ENCODE peak calls at places on chromosomes 5 and 9, in six cellular contexts. X, E, L, Q, H and A are unnamed samples.

GRCh38 chr5:776862-777711 is 7.4 kb downstream of the ZDHHC11B start:
- DNase-seq in X (no peak), E (peak), L (no peak), Q (no peak), H (no peak), A (peak)

GRCh38 chr5:1725641-1726468 is 73.8 kb downstream of the MRPL36 start:
- DNase-seq in X (no peak), E (no peak), L (no peak), Q (no peak), H (no peak), A (no peak)

GRCh38 chr5:149860801-149861322 is 83.7 kb downstream of the PDE6A start:
- DNase-seq in X (no peak), E (no peak), L (no peak), Q (no peak), H (no peak), A (peak)

GRCh38 chr9:77977210-77977611 is 54.4 kb downstream of the GNAQ start:
- DNase-seq in X (peak), E (peak), L (peak), Q (peak), H (no peak), A (peak)

GRCh38 chr9:92242115-92242778 is 51.2 kb downstream of the IARS1 start:
- DNase-seq in X (peak), E (peak), L (no peak), Q (no peak), H (no peak), A (peak)

GRCh38 chr9:83013867-83014605 is 48.9 kb downstream of the RASEF start:
- DNase-seq in X (peak), E (no peak), L (no peak), Q (no peak), H (peak), A (peak)

GRCh38 chr9:113966394-113966793 is 90.3 kb downstream of the ZNF618 start:
- DNase-seq in X (no peak), E (no peak), L (no peak), Q (no peak), H (no peak), A (no peak)

GRCh38 chr5:173963867-173964429 is 25.0 kb upstream of the C5orf47 start:
- DNase-seq in X (no peak), E (no peak), L (no peak), Q (no peak), H (no peak), A (no peak)

GRCh38 chr5:180026320-180026719 is 45.2 kb downstream of the RNF130 start:
- DNase-seq in X (peak), E (no peak), L (no peak), Q (no peak), H (no peak), A (peak)

GRCh38 chr9:124202447-124202971 is 55.2 kb upstream of the NEK6 start:
- DNase-seq in X (no peak), E (no peak), L (no peak), Q (peak), H (no peak), A (no peak)

GRCh38 chr9:93041108-93041802 is 17.2 kb upstream of the SUSD3 start:
- DNase-seq in X (no peak), E (no peak), L (peak), Q (no peak), H (no peak), A (peak)

GRCh38 chr5:12952409-12952808 is 992.1 kb downstream of the DNAH5 start:
- DNase-seq in X (no peak), E (no peak), L (no peak), Q (no peak), H (no peak), A (no peak)

GRCh38 chr5:1227669-1228068 is 2.5 kb downstream of the SLC6A18 start:
- DNase-seq in X (no peak), E (no peak), L (no peak), Q (no peak), H (peak), A (peak)

GRCh38 chr9:79962836-79963235 is 391.1 kb downstream of the TLE4 start:
- DNase-seq in X (no peak), E (no peak), L (no peak), Q (no peak), H (no peak), A (no peak)

GRCh38 chr9:35618854-35619799 is 914 bp upstream of the CD72 start:
- DNase-seq in X (no peak), E (no peak), L (no peak), Q (peak), H (no peak), A (no peak)

GRCh38 chr5:66674802-66675201 is 78.6 kb downstream of the MAST4 start:
- DNase-seq in X (no peak), E (no peak), L (no peak), Q (no peak), H (no peak), A (no peak)

GRCh38 chr5:74296685-74297084 is 343.8 kb downstream of the ENC1 start:
- DNase-seq in X (peak), E (no peak), L (no peak), Q (no peak), H (no peak), A (peak)

GRCh38 chr9:36488322-36488838 is 84.3 kb upstream of the MELK start:
- DNase-seq in X (no peak), E (no peak), L (no peak), Q (no peak), H (no peak), A (no peak)

GRCh38 chr9:134442486-134443168 is 116.4 kb downstream of the RXRA start:
- DNase-seq in X (no peak), E (no peak), L (no peak), Q (no peak), H (no peak), A (peak)

GRCh38 chr5:150148408-150148927 is 7.2 kb downstream of the PDGFRB start:
- DNase-seq in X (no peak), E (no peak), L (no peak), Q (no peak), H (no peak), A (peak)

GRCh38 chr9:123111977-123112869 is 78.8 kb downstream of the GPR21 start:
- DNase-seq in X (peak), E (no peak), L (no peak), Q (no peak), H (no peak), A (no peak)

GRCh38 chr5:176737001-176737745 is 73.2 kb upstream of the UNC5A start:
- DNase-seq in X (no peak), E (peak), L (no peak), Q (no peak), H (no peak), A (no peak)

GRCh38 chr5:120479066-120479465 is 15.0 kb downstream of the PRR16 start:
- DNase-seq in X (no peak), E (no peak), L (no peak), Q (no peak), H (no peak), A (peak)

GRCh38 chr9:35341021-35341420 is 148.9 kb upstream of the RUSC2 start:
- DNase-seq in X (no peak), E (no peak), L (no peak), Q (no peak), H (no peak), A (no peak)

GRCh38 chr9:130237071-130237470 is 28.5 kb upstream of the HMCN2 start:
- DNase-seq in X (no peak), E (no peak), L (no peak), Q (no peak), H (no peak), A (no peak)

GRCh38 chr9:136795027-136795402 is 1.1 kb upstream of the CCDC183 start:
- DNase-seq in X (no peak), E (no peak), L (no peak), Q (peak), H (no peak), A (no peak)

GRCh38 chr5:125331987-125332628 is 585.7 kb upstream of the ZNF608 start:
- DNase-seq in X (no peak), E (no peak), L (no peak), Q (no peak), H (no peak), A (no peak)

GRCh38 chr5:68171101-68171558 is 44.4 kb upstream of the PIK3R1 start:
- DNase-seq in X (no peak), E (peak), L (no peak), Q (no peak), H (peak), A (peak)

GRCh38 chr9:694499-695154 is 146.9 kb upstream of the DMRT1 start:
- DNase-seq in X (peak), E (peak), L (no peak), Q (no peak), H (no peak), A (peak)
- H3K4me3 ChIP-seq in X (peak), E (peak), L (no peak), Q (no peak), H (peak), A (peak)

GRCh38 chr5:95892784-95893354 is 68.8 kb downstream of the ELL2 start:
- DNase-seq in X (peak), E (no peak), L (peak), Q (peak), H (no peak), A (peak)
- TF ChIP-seq CTCF in X (peak), E (no peak), L (peak), Q (peak), H (peak), A (peak)

GRCh38 chr5:146560205-146560812 is 44.3 kb upstream of the GPR151 start:
- DNase-seq in X (no peak), E (no peak), L (no peak), Q (no peak), H (no peak), A (peak)
- H3K4me3 ChIP-seq in X (no peak), E (no peak), L (no peak), Q (no peak), H (no peak), A (no peak)

GRCh38 chr5:139751236-139751635 is 44.4 kb upstream of the PSD2 start:
- DNase-seq in X (no peak), E (no peak), L (no peak), Q (no peak), H (no peak), A (no peak)
- TF ChIP-seq CTCF in X (no peak), E (no peak), L (no peak), Q (no peak), H (no peak), A (no peak)

GRCh38 chr5:31104775-31105174 is 88.7 kb upstream of the CDH6 start:
- DNase-seq in X (no peak), E (no peak), L (no peak), Q (no peak), H (no peak), A (no peak)
- H3K4me3 ChIP-seq in X (no peak), E (no peak), L (no peak), Q (no peak), H (no peak), A (no peak)

DNA sequence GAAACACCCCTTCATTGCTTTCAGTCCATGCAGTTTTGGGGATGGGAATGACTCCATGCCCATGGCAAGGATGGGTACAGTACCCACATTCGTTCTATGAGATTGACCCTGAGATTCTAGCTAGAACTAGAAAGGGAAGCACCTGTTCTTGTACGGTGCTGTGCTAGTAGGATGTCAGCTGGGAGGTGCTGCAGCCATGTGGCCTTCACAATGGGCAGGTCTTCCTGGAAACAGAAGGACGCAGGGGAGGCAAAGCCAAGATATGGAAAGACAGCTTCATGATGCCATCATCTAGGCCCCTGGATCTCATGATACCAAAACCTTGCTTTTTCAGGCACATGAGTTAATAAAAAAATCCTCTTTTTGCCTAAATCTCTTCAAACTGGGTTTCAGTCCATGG is 10.5 kb upstream of the FGF1 start:
- DNase-seq in X (no peak), E (no peak), L (no peak), Q (no peak), H (no peak), A (no peak)
- TF ChIP-seq CTCF in X (no peak), E (no peak), L (no peak), Q (no peak), H (no peak), A (no peak)

GRCh38 chr5:51832934-51833470 is 449.8 kb downstream of the ISL1 start:
- DNase-seq in X (no peak), E (no peak), L (no peak), Q (no peak), H (no peak), A (no peak)

GRCh38 chr5:51843893-51844292 is 460.6 kb downstream of the ISL1 start:
- DNase-seq in X (no peak), E (no peak), L (no peak), Q (no peak), H (no peak), A (no peak)

GRCh38 chr5:51838459-51839253 is 455.4 kb downstream of the ISL1 start:
- DNase-seq in X (no peak), E (no peak), L (no peak), Q (no peak), H (peak), A (no peak)
- H3K4me3 ChIP-seq in X (no peak), E (no peak), L (no peak), Q (no peak), H (no peak), A (no peak)

GRCh38 chr5:169667896-169668674 is 31.0 kb downstream of the DOCK2 start:
- DNase-seq in X (no peak), E (no peak), L (no peak), Q (no peak), H (no peak), A (no peak)

GRCh38 chr5:169663537-169663936 is 26.5 kb downstream of the DOCK2 start:
- DNase-seq in X (no peak), E (no peak), L (no peak), Q (no peak), H (no peak), A (no peak)

GRCh38 chr5:169666365-169666764 is 29.3 kb downstream of the DOCK2 start:
- DNase-seq in X (no peak), E (no peak), L (no peak), Q (no peak), H (no peak), A (no peak)

GRCh38 chr5:169670769-169671525 is 33.9 kb downstream of the DOCK2 start:
- DNase-seq in X (no peak), E (no peak), L (no peak), Q (no peak), H (no peak), A (no peak)

DNA sequence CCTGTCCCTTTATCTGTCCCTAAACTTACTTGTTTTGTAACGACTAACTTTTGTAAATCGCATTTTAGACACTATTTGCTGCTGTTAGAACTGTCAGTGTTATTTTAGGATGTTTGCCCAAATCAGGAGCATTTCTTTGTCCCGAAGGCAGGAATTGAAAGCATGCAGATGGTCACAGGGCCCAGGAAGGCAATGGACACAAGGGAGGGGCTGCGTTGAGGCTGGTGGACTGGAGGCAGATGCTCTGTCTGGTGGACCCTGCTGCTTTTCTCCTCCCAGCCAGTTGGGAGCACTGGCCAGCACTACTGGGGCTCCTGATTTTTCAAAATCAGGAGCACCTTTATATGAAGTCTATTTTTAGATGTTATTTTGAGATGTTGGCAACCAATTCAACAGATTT is 31.7 kb downstream of the DOCK2 start:
- DNase-seq in X (no peak), E (no peak), L (no peak), Q (no peak), H (no peak), A (no peak)
- TF ChIP-seq CTCF in X (peak), E (no peak), L (no peak), Q (no peak), H (peak), A (no peak)